ENCODE peak calls at places on chromosomes 11 and 22, in nine cellular contexts. E is DND-41, D is right lobe of liver, I is colonic mucosa, N is tibial nerve, T is spleen, L is body of pancreas, Z is vagina, V is Peyer's patch. U is an unnamed sample. For H3K27me3 and H3K4me1, the result is how much of the 10 kb centered on the place peaks cover.

GRCh38 chr11:58058276-58059010 is 27.7 kb downstream of the OR6Q1 start:
- DNase-seq in E (no peak), D (no peak), I (peak), N (no peak), T (no peak), L (peak), Z (no peak), V (peak), U (no peak)

GRCh38 chr11:119741369-119742262 is 12.6 kb upstream of the NECTIN1 start:
- DNase-seq in E (peak), D (peak), I (peak), N (no peak), T (peak), L (peak), Z (no peak), V (peak), U (no peak)

GRCh38 chr11:71474141-71474770 is 21.3 kb downstream of the NADSYN1 start:
- DNase-seq in E (no peak), D (no peak), I (no peak), N (no peak), T (peak), L (no peak), Z (no peak), V (no peak), U (no peak)

GRCh38 chr11:64303109-64304031 is 2.0 kb upstream of the ESRRA start:
- DNase-seq in E (no peak), D (no peak), I (no peak), N (no peak), T (no peak), L (no peak), Z (no peak), V (no peak), U (no peak)

GRCh38 chr11:36420025-36420424 is 90.0 kb downstream of the TRAF6 start:
- DNase-seq in E (no peak), D (no peak), I (no peak), N (no peak), T (no peak), L (no peak), Z (no peak), V (no peak), U (no peak)

GRCh38 chr11:101840720-101841119 is 74.1 kb upstream of the CEP126 start:
- DNase-seq in E (no peak), D (no peak), I (no peak), N (no peak), T (no peak), L (no peak), Z (no peak), V (no peak), U (no peak)

GRCh38 chr11:83639995-83640758 is 354.0 kb upstream of the CCDC90B start:
- DNase-seq in E (no peak), D (no peak), I (no peak), N (no peak), T (no peak), L (no peak), Z (no peak), V (no peak), U (no peak)

GRCh38 chr11:93196816-93197382 is 892 bp downstream of the SLC36A4 start:
- DNase-seq in E (no peak), D (no peak), I (no peak), N (no peak), T (no peak), L (no peak), Z (no peak), V (no peak), U (no peak)

GRCh38 chr11:119906376-119906775 is 177.4 kb upstream of the NECTIN1 start:
- DNase-seq in E (no peak), D (no peak), I (no peak), N (no peak), T (peak), L (no peak), Z (no peak), V (no peak), U (no peak)

GRCh38 chr11:32888805-32889204 is 3.8 kb upstream of the QSER1 start:
- DNase-seq in E (no peak), D (no peak), I (no peak), N (no peak), T (no peak), L (no peak), Z (no peak), V (no peak), U (no peak)

GRCh38 chr11:63920126-63920869 is 3.3 kb upstream of the RCOR2 start:
- DNase-seq in E (no peak), D (no peak), I (peak), N (no peak), T (no peak), L (peak), Z (no peak), V (peak), U (peak)

GRCh38 chr22:26553056-26553752 is 36.7 kb downstream of the TPST2 start:
- DNase-seq in E (no peak), D (no peak), I (no peak), N (no peak), T (no peak), L (peak), Z (no peak), V (no peak), U (no peak)

GRCh38 chr22:38923463-38924196 is 33.8 kb upstream of the APOBEC3A start:
- DNase-seq in E (no peak), D (no peak), I (peak), N (peak), T (no peak), L (peak), Z (no peak), V (peak), U (peak)

GRCh38 chr22:19517171-19517500 is 7.1 kb downstream of the CLDN5 start:
- DNase-seq in E (no peak), D (no peak), I (no peak), N (no peak), T (no peak), L (no peak), Z (no peak), V (peak), U (peak)

GRCh38 chr11:47552086-47552580 is 799 bp downstream of the CELF1 start:
- DNase-seq in E (peak), D (peak), I (peak), N (no peak), T (no peak), L (peak), Z (no peak), V (no peak), U (no peak)

GRCh38 chr11:47550288-47551052 is 2.5 kb downstream of the CELF1 start:
- DNase-seq in E (no peak), D (no peak), I (no peak), N (no peak), T (peak), L (no peak), Z (no peak), V (no peak), U (no peak)

GRCh38 chr11:47553417-47553746 is 450 bp upstream of the CELF1 start:
- DNase-seq in E (no peak), D (no peak), I (no peak), N (peak), T (no peak), L (no peak), Z (no peak), V (no peak), U (no peak)

GRCh38 chr11:47552581-47553416 is at the start of gene CELF1:
- DNase-seq in E (peak), D (peak), I (peak), N (peak), T (peak), L (peak), Z (no peak), V (peak), U (peak)

GRCh38 chr11:47551086-47551485 is 1.8 kb downstream of the CELF1 start:
- DNase-seq in E (no peak), D (no peak), I (no peak), N (no peak), T (no peak), L (no peak), Z (no peak), V (no peak), U (no peak)
- TF ChIP-seq CTCF in E (peak), D (peak), I (peak), N (no peak), T (no peak), L (peak), Z (no peak), V (peak), U (no peak)

DNA sequence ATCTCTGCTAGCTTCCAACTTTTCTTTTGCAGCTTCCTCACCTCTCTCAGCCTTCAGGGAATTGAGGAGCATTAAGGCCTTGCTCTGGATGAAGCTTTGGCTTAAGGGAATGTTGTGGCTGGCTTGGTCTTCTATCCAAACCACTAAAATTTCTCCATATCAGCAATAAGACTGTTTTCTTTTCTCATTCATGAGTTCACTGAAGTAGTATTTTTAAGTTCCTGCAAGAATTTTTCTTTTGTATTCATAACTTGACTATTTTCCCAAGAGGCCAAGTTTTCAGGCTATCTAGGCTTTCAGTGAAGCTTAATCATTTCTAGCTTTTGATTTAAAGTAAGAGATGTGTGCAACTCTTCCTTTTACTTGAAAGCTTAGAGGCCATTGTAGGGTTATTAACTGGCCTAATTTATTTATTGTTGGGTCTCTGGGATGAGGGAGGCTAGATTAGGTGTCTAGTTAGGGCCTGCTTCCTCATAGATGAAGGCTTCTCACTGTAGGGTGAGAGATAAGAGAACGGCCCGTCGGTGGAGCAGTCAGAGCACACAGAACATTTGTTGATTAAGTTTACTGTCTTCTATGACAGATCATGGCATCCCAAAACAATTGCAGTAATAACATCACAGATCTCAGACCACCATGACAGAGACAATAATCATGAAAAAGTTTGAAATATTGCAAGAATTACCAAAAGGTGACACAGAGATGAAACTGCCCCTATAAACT is 33.2 kb downstream of the CSF2RB start:
- DNase-seq in E (no peak), D (no peak), I (no peak), N (no peak), T (no peak), L (no peak), Z (no peak), V (no peak), U (no peak)
- H3K27me3 ChIP-seq in E (under half), D (under half), I (under half), N (under half), T (under half), L (under half), Z (under half), V (under half), U (under half)

DNA sequence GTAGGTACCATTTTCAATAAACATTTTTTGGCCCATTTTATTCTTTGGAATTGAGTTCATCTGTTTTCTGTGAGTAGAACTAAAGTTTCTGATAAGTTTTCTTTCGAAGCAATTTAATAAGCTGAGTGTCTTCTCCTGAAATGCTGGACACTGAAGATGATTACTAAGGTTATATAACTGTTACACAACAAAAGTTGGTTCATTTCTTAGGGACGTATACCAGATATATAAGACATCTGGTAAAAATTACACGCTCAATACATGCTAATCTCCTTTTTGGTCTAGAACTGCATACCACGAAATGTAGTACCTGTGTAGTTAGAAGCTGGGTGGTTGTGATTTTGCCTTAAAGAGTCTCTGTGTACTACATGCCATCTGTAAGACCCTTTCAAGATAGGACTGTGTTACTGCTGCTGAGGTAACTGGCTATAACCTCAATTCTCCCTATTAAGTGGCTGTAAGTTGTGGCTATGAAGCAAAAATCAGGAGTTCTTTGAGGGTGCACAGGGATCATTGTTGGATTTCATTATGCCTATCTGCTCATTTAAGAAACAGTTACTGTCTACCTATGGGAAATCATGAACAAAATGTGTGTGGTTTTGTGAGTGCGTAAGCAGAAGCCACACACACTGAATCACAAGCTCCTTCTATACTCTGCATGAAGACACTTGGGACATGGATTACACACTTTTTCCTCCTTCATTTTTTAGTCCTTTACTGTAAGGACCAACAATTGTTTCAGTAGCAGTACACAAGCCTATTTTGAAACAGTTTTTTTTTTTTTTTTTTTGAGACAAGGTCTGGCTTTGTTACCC is 195.8 kb downstream of the SWAP70 start:
- DNase-seq in E (no peak), D (no peak), I (no peak), N (no peak), T (no peak), L (no peak), Z (no peak), V (no peak), U (no peak)
- H3K4me1 ChIP-seq in E (under half), D (under half), I (under half), N (under half), T (under half), L (under half), Z (under half), V (under half), U (under half)

GRCh38 chr11:65454696-65455456 is 32.3 kb downstream of the NEAT1 start:
- DNase-seq in E (peak), D (peak), I (peak), N (peak), T (peak), L (peak), Z (no peak), V (peak), U (peak)
- TF ChIP-seq CTCF in E (peak), D (no peak), I (no peak), N (no peak), T (no peak), L (no peak), Z (no peak), V (no peak), U (no peak)

U was measured in tibial artery.